ENCODE peak calls at places on chromosomes 5 and 9, in ten cellular contexts. K is uterus, E is ovary, G is stomach, S is tibial nerve, I is esophagus squamous epithelium, H is A549, N is HepG2, U is breast epithelium, O is HCT116. M is an unnamed sample.

GRCh38 chr5:108417166-108417670 is 35.3 kb upstream of the FBXL17 start:
- DNase-seq in K (no peak), E (no peak), G (no peak), S (no peak), I (no peak), H (no peak), N (no peak), U (no peak), O (no peak), M (no peak)

GRCh38 chr9:122213589-122214413 is 15.0 kb downstream of the LHX6 start:
- DNase-seq in K (no peak), E (peak), G (peak), S (no peak), I (no peak), H (peak), N (peak), U (no peak), O (peak), M (no peak)

GRCh38 chr9:115035872-115036612 is 81.9 kb downstream of the TNC start:
- DNase-seq in K (no peak), E (no peak), G (no peak), S (no peak), I (no peak), H (no peak), N (no peak), U (peak), O (peak), M (no peak)

GRCh38 chr5:178750230-178750629 is 19.8 kb upstream of the ZNF354A start:
- DNase-seq in K (no peak), E (no peak), G (no peak), S (no peak), I (no peak), H (no peak), N (no peak), U (no peak), O (no peak), M (no peak)

GRCh38 chr9:127927457-127928231 is 2.9 kb downstream of the PIP5KL1 start:
- DNase-seq in K (no peak), E (no peak), G (peak), S (no peak), I (no peak), H (no peak), N (no peak), U (peak), O (peak), M (no peak)

GRCh38 chr9:119368179-119368578 is 1.1 kb downstream of the BRINP1 start:
- DNase-seq in K (no peak), E (no peak), G (no peak), S (no peak), I (no peak), H (no peak), N (no peak), U (no peak), O (no peak), M (no peak)

GRCh38 chr9:106862946-106863740 is at the start of gene ZNF462:
- DNase-seq in K (peak), E (peak), G (no peak), S (peak), I (no peak), H (peak), N (no peak), U (peak), O (no peak), M (peak)

GRCh38 chr5:148926207-148926606 is 99.8 kb downstream of the ADRB2 start:
- DNase-seq in K (no peak), E (no peak), G (no peak), S (no peak), I (no peak), H (no peak), N (no peak), U (no peak), O (no peak), M (no peak)

GRCh38 chr5:127228540-127229184 is 61.9 kb upstream of the MEGF10 start:
- DNase-seq in K (peak), E (no peak), G (no peak), S (no peak), I (no peak), H (no peak), N (no peak), U (no peak), O (no peak), M (no peak)

GRCh38 chr5:122458278-122458872 is 146.3 kb downstream of the SNCAIP start:
- DNase-seq in K (no peak), E (no peak), G (no peak), S (no peak), I (no peak), H (peak), N (peak), U (no peak), O (peak), M (no peak)

GRCh38 chr5:140311011-140311467 is 8.1 kb upstream of the PFDN1 start:
- DNase-seq in K (no peak), E (no peak), G (no peak), S (no peak), I (no peak), H (peak), N (peak), U (no peak), O (no peak), M (no peak)

GRCh38 chr9:128098936-128099931 is 28.3 kb downstream of the PTGES2 start:
- DNase-seq in K (no peak), E (peak), G (no peak), S (no peak), I (no peak), H (no peak), N (no peak), U (no peak), O (no peak), M (peak)

GRCh38 chr5:171520300-171521170 is 101.1 kb downstream of the FGF18 start:
- DNase-seq in K (peak), E (peak), G (no peak), S (no peak), I (no peak), H (peak), N (no peak), U (no peak), O (no peak), M (no peak)

GRCh38 chr5:149646564-149646963 is 65.3 kb downstream of the ARHGEF37 start:
- DNase-seq in K (no peak), E (no peak), G (no peak), S (no peak), I (no peak), H (no peak), N (no peak), U (no peak), O (no peak), M (no peak)

GRCh38 chr9:132744881-132745761 is 74.9 kb downstream of the GTF3C4 start:
- DNase-seq in K (no peak), E (no peak), G (no peak), S (no peak), I (no peak), H (no peak), N (no peak), U (no peak), O (no peak), M (no peak)

GRCh38 chr9:135939351-135940265 is 21.6 kb downstream of the UBAC1 start:
- DNase-seq in K (no peak), E (no peak), G (no peak), S (no peak), I (no peak), H (no peak), N (no peak), U (no peak), O (no peak), M (no peak)

GRCh38 chr9:106920701-106921283 is 57.8 kb downstream of the ZNF462 start:
- DNase-seq in K (no peak), E (no peak), G (peak), S (no peak), I (no peak), H (no peak), N (peak), U (no peak), O (peak), M (no peak)

GRCh38 chr9:35489313-35490154 is at the start of gene RUSC2:
- DNase-seq in K (peak), E (peak), G (peak), S (peak), I (no peak), H (peak), N (peak), U (peak), O (peak), M (peak)

GRCh38 chr5:78287833-78288232 is 6.7 kb downstream of the AP3B1 start:
- DNase-seq in K (no peak), E (no peak), G (no peak), S (no peak), I (no peak), H (peak), N (no peak), U (no peak), O (peak), M (no peak)

GRCh38 chr9:135223831-135224230 is 136.4 kb downstream of the OLFM1 start:
- DNase-seq in K (no peak), E (no peak), G (no peak), S (no peak), I (no peak), H (no peak), N (no peak), U (no peak), O (no peak), M (no peak)

GRCh38 chr9:129570450-129571297 is 50.2 kb downstream of the C9orf50 start:
- DNase-seq in K (peak), E (peak), G (peak), S (peak), I (no peak), H (peak), N (peak), U (no peak), O (peak), M (peak)

GRCh38 chr9:87889882-87890252 is 7.2 kb downstream of the SPATA31E1 start:
- DNase-seq in K (no peak), E (peak), G (no peak), S (no peak), I (no peak), H (no peak), N (no peak), U (no peak), O (no peak), M (no peak)

GRCh38 chr5:138824516-138824915 is 50.6 kb downstream of the LRRTM2 start:
- DNase-seq in K (no peak), E (no peak), G (no peak), S (no peak), I (no peak), H (no peak), N (no peak), U (no peak), O (no peak), M (no peak)

GRCh38 chr5:172588380-172588779 is 52.7 kb upstream of the NEURL1B start:
- DNase-seq in K (no peak), E (no peak), G (no peak), S (no peak), I (no peak), H (no peak), N (no peak), U (no peak), O (no peak), M (no peak)

GRCh38 chr5:148384389-148384756 is 615 bp downstream of the FBXO38 start:
- DNase-seq in K (peak), E (no peak), G (no peak), S (no peak), I (no peak), H (no peak), N (peak), U (no peak), O (no peak), M (no peak)

GRCh38 chr5:34899066-34899465 is 16.2 kb downstream of the RAD1 start:
- DNase-seq in K (no peak), E (no peak), G (no peak), S (no peak), I (no peak), H (no peak), N (no peak), U (no peak), O (no peak), M (no peak)

GRCh38 chr9:137167752-137168574 is 1.9 kb downstream of the LRRC26 start:
- DNase-seq in K (no peak), E (peak), G (peak), S (no peak), I (no peak), H (peak), N (no peak), U (no peak), O (no peak), M (no peak)

GRCh38 chr9:108956627-108957026 is 22.4 kb downstream of the ABITRAM start:
- DNase-seq in K (no peak), E (no peak), G (no peak), S (no peak), I (no peak), H (no peak), N (no peak), U (no peak), O (no peak), M (no peak)

GRCh38 chr5:107470007-107470582 is 200.6 kb downstream of the EFNA5 start:
- DNase-seq in K (no peak), E (no peak), G (no peak), S (no peak), I (no peak), H (no peak), N (no peak), U (no peak), O (no peak), M (no peak)

GRCh38 chr5:123875444-123876264 is 363.7 kb downstream of the CSNK1G3 start:
- DNase-seq in K (no peak), E (no peak), G (no peak), S (no peak), I (no peak), H (peak), N (peak), U (no peak), O (no peak), M (no peak)

GRCh38 chr9:24614070-24614469 is 68.4 kb upstream of the IZUMO3 start:
- DNase-seq in K (no peak), E (no peak), G (no peak), S (no peak), I (no peak), H (no peak), N (no peak), U (no peak), O (no peak), M (no peak)

GRCh38 chr9:114880276-114880891 is 50.0 kb downstream of the TNFSF8 start:
- DNase-seq in K (no peak), E (no peak), G (no peak), S (no peak), I (no peak), H (no peak), N (no peak), U (no peak), O (no peak), M (no peak)

GRCh38 chr5:79689541-79690466 is at the start of gene CMYA5:
- DNase-seq in K (peak), E (peak), G (peak), S (no peak), I (no peak), H (no peak), N (no peak), U (peak), O (no peak), M (peak)

GRCh38 chr9:115209601-115210306 is 91.8 kb upstream of the TNC start:
- DNase-seq in K (no peak), E (no peak), G (no peak), S (no peak), I (no peak), H (peak), N (no peak), U (no peak), O (no peak), M (no peak)

GRCh38 chr5:176793343-176793699 is 17.0 kb upstream of the UNC5A start:
- DNase-seq in K (no peak), E (no peak), G (no peak), S (no peak), I (no peak), H (no peak), N (no peak), U (no peak), O (no peak), M (no peak)

GRCh38 chr9:107690026-107690425 is 200.5 kb upstream of the KLF4 start:
- DNase-seq in K (no peak), E (no peak), G (no peak), S (no peak), I (no peak), H (no peak), N (no peak), U (no peak), O (no peak), M (no peak)

GRCh38 chr9:130128251-130128650 is 44.0 kb upstream of the NCS1 start:
- DNase-seq in K (no peak), E (no peak), G (peak), S (no peak), I (no peak), H (no peak), N (no peak), U (no peak), O (no peak), M (no peak)

GRCh38 chr9:27112235-27112634 is 3.2 kb downstream of the TEK start:
- DNase-seq in K (no peak), E (no peak), G (no peak), S (no peak), I (no peak), H (no peak), N (no peak), U (no peak), O (no peak), M (no peak)
- H3K4me3 ChIP-seq in K (no peak), E (no peak), G (no peak), S (no peak), I (no peak), H (no peak), N (no peak), U (no peak), O (no peak), M (no peak)

GRCh38 chr9:5773324-5773999 is 59.5 kb downstream of the ERMP1 start:
- DNase-seq in K (no peak), E (no peak), G (no peak), S (no peak), I (no peak), H (no peak), N (no peak), U (no peak), O (no peak), M (no peak)
- TF ChIP-seq CTCF in K (no peak), E (no peak), G (no peak), S (no peak), I (no peak), H (peak), N (peak), U (no peak), O (no peak), M (no peak)

GRCh38 chr9:89605181-89606048 is 603 bp downstream of the GADD45G start:
- DNase-seq in K (peak), E (peak), G (peak), S (peak), I (no peak), H (peak), N (no peak), U (peak), O (no peak), M (peak)

GRCh38 chr9:89606049-89606481 is 1.3 kb downstream of the GADD45G start:
- DNase-seq in K (peak), E (peak), G (peak), S (peak), I (no peak), H (peak), N (peak), U (peak), O (no peak), M (peak)

GRCh38 chr9:89602978-89603628 is 1.7 kb upstream of the GADD45G start:
- DNase-seq in K (peak), E (peak), G (peak), S (peak), I (peak), H (peak), N (peak), U (peak), O (peak), M (peak)

GRCh38 chr9:89603629-89604462 is 966 bp upstream of the GADD45G start:
- DNase-seq in K (peak), E (peak), G (peak), S (peak), I (no peak), H (peak), N (peak), U (peak), O (no peak), M (peak)

GRCh38 chr9:89604463-89605180 is at the start of gene GADD45G:
- DNase-seq in K (peak), E (peak), G (peak), S (peak), I (peak), H (peak), N (no peak), U (peak), O (no peak), M (peak)
- TF ChIP-seq POLR2A in K (peak), E (peak), G (no peak), S (peak), I (peak), H (peak), N (no peak), U (peak), O (no peak), M (peak)

GRCh38 chr5:95806687-95807086 is 15.8 kb downstream of the GLRX start:
- DNase-seq in K (no peak), E (no peak), G (no peak), S (no peak), I (no peak), H (no peak), N (no peak), U (no peak), O (no peak), M (no peak)

GRCh38 chr5:95810305-95811125 is 12.0 kb downstream of the GLRX start:
- DNase-seq in K (no peak), E (no peak), G (no peak), S (no peak), I (no peak), H (no peak), N (peak), U (no peak), O (no peak), M (no peak)

GRCh38 chr5:95808013-95808685 is 14.4 kb downstream of the GLRX start:
- DNase-seq in K (no peak), E (no peak), G (no peak), S (no peak), I (no peak), H (no peak), N (no peak), U (no peak), O (no peak), M (no peak)

GRCh38 chr5:95809414-95809960 is 13.0 kb downstream of the GLRX start:
- DNase-seq in K (no peak), E (no peak), G (peak), S (no peak), I (no peak), H (no peak), N (no peak), U (no peak), O (no peak), M (peak)

DNA sequence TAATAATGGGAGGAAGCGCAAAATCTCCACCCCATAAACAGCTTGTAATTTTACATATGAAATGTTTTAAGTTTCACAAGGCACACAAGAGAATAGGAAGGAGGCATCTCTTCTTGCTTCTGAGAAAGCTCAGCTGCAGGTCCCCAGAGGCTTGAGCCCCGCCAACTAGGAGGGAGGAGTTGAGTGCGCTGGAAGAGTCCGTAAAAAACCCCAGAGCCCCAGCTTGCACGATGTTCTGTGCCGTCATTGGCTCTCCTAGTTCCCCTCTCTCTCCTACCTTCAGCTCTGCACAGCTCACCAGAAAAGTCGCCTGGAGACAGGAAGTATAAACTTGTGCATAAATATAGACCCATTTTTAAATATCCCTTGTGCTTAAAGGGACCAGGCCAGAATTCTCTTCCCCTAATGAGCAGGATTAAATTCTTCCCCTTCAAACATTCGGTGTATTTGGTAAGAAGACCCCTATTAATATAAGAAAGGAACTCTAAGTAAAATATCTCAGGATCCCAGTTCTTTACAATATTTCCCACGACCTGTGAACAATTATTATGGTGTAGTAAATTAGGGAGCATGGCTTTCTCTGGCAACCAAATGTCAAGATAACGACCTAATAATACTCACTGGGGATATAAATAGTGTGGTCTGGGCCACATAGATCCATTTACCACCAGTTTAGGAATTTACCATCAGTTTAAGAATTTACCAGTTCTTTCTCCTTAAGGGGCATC is 13.7 kb downstream of the GLRX start:
- DNase-seq in K (peak), E (peak), G (peak), S (peak), I (peak), H (no peak), N (no peak), U (peak), O (no peak), M (peak)
- H3K4me3 ChIP-seq in K (no peak), E (no peak), G (no peak), S (no peak), I (no peak), H (no peak), N (no peak), U (peak), O (no peak), M (no peak)

GRCh38 chr5:175696139-175696854 is 38.4 kb downstream of the HRH2 start:
- DNase-seq in K (peak), E (no peak), G (peak), S (peak), I (no peak), H (peak), N (no peak), U (no peak), O (peak), M (peak)
- TF ChIP-seq CTCF in K (peak), E (no peak), G (no peak), S (peak), I (peak), H (peak), N (peak), U (no peak), O (peak), M (no peak)

DNA sequence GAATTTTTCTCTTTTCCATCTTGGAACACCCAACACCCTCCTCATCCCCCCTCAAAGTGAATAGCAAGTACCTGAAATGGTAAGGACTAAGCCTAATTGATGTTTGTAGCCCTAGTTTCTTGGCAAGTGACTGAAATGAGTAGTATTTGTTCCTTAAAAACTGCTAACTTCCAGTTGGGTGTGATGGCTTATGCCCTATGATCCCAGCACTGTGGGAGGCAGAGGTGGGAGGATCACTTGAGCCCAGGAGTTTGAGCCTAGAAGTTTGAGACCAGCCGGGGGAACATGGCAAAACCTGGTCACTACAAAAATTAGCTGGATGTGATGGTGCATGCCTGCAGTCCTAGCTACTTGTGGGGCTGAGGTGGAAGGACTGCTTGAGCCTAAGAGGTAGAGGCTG is 44.1 kb downstream of the ZFR start:
- DNase-seq in K (no peak), E (no peak), G (no peak), S (no peak), I (no peak), H (no peak), N (no peak), U (no peak), O (no peak), M (no peak)
- TF ChIP-seq POLR2A in K (no peak), E (no peak), G (no peak), S (no peak), I (no peak), H (no peak), N (no peak), U (no peak), O (no peak), M (no peak)

M was measured in gastrocnemius medialis.